ENCODE peak calls at places on chromosome 9, in eight cellular contexts. A is Calu3, T is A549, Z is posterior cingulate gyrus, X is C1 segment of cervical spinal cord, L is NCI-H460, M is fibroblast of lung, Q is iris pigment epithelial cell. N is an unnamed sample.
A peak's percentile ranks its signal among the peaks of the same experiment; 100 is the strongest.

GRCh38 chr9:92763721-92764380 is 782 bp downstream of the BICD2 start:
- DNase-seq in A (no peak), T (no peak), Z (no peak), X (no peak), L (no peak), M (peak; percentile 23), Q (peak; percentile 17), N (peak; percentile 42)

GRCh38 chr9:118734696-118735095 is 634.5 kb downstream of the BRINP1 start:
- DNase-seq in A (no peak), T (no peak), Z (no peak), X (no peak), L (no peak), M (no peak), Q (no peak), N (no peak)

GRCh38 chr9:32351845-32352244 is 32.6 kb upstream of the ACO1 start:
- DNase-seq in A (no peak), T (peak; percentile 24), Z (no peak), X (no peak), L (no peak), M (peak; percentile 2), Q (peak; percentile 5), N (peak; percentile 7)

GRCh38 chr9:90102292-90102901 is 497.6 kb downstream of the GADD45G start:
- DNase-seq in A (peak; percentile 76), T (peak; percentile 91), Z (peak; percentile 69), X (peak; percentile 33), L (peak; percentile 90), M (peak; percentile 86), Q (peak; percentile 84), N (peak; percentile 92)

GRCh38 chr9:95923794-95924193 is 48.3 kb downstream of the ERCC6L2 start:
- DNase-seq in A (no peak), T (peak; percentile 6), Z (no peak), X (no peak), L (no peak), M (no peak), Q (no peak), N (no peak)

GRCh38 chr9:95505676-95506437 is 10.9 kb downstream of the PTCH1 start:
- DNase-seq in A (peak; percentile 43), T (peak; percentile 31), Z (peak; percentile 73), X (peak; percentile 64), L (peak; percentile 22), M (peak; percentile 58), Q (peak; percentile 59), N (peak; percentile 72)

GRCh38 chr9:112846528-112847488 is 43.9 kb downstream of the SLC46A2 start:
- DNase-seq in A (no peak), T (no peak), Z (no peak), X (no peak), L (no peak), M (peak; percentile 79), Q (no peak), N (peak; percentile 35)

GRCh38 chr9:127783111-127783621 is 2.7 kb upstream of the CDK9 start:
- DNase-seq in A (no peak), T (no peak), Z (no peak), X (no peak), L (no peak), M (no peak), Q (no peak), N (no peak)

GRCh38 chr9:81390802-81391456 is 298.4 kb downstream of the TLE1 start:
- DNase-seq in A (no peak), T (no peak), Z (no peak), X (no peak), L (no peak), M (no peak), Q (no peak), N (no peak)

GRCh38 chr9:72386186-72386585 is 21.2 kb upstream of the ZFAND5 start:
- DNase-seq in A (no peak), T (no peak), Z (no peak), X (no peak), L (no peak), M (no peak), Q (no peak), N (no peak)

GRCh38 chr9:99834474-99834873 is 12.8 kb downstream of the NR4A3 start:
- DNase-seq in A (no peak), T (no peak), Z (no peak), X (no peak), L (no peak), M (no peak), Q (no peak), N (no peak)

GRCh38 chr9:110933350-110934001 is 104.8 kb downstream of the LPAR1 start:
- DNase-seq in A (no peak), T (no peak), Z (no peak), X (no peak), L (no peak), M (no peak), Q (peak; percentile 23), N (no peak)

GRCh38 chr9:99690573-99690972 is 131.1 kb upstream of the NR4A3 start:
- DNase-seq in A (no peak), T (no peak), Z (peak; percentile 15), X (peak; percentile 4), L (no peak), M (no peak), Q (no peak), N (no peak)

GRCh38 chr9:87796232-87796631 is 70.3 kb downstream of the CTSL start:
- DNase-seq in A (no peak), T (no peak), Z (no peak), X (no peak), L (no peak), M (no peak), Q (no peak), N (no peak)

GRCh38 chr9:93128715-93129224 is 5.3 kb downstream of the NINJ1 start:
- DNase-seq in A (no peak), T (no peak), Z (no peak), X (no peak), L (no peak), M (no peak), Q (no peak), N (no peak)

GRCh38 chr9:109468927-109469326 is 29.2 kb downstream of the PTPN3 start:
- DNase-seq in A (no peak), T (no peak), Z (no peak), X (no peak), L (no peak), M (no peak), Q (no peak), N (no peak)

GRCh38 chr9:93679536-93680444 is 103.4 kb downstream of the PHF2 start:
- DNase-seq in A (no peak), T (no peak), Z (peak; percentile 5), X (no peak), L (no peak), M (no peak), Q (no peak), N (no peak)

GRCh38 chr9:109311731-109312130 is 9.1 kb downstream of the EPB41L4B start:
- DNase-seq in A (no peak), T (no peak), Z (no peak), X (peak; percentile 20), L (no peak), M (no peak), Q (no peak), N (no peak)

GRCh38 chr9:131673531-131673930 is 66.3 kb downstream of the RAPGEF1 start:
- DNase-seq in A (no peak), T (no peak), Z (no peak), X (no peak), L (no peak), M (no peak), Q (no peak), N (no peak)

GRCh38 chr9:129408535-129409215 is 212.2 kb downstream of the C9orf50 start:
- DNase-seq in A (peak; percentile 16), T (no peak), Z (no peak), X (peak; percentile 24), L (no peak), M (no peak), Q (no peak), N (no peak)

GRCh38 chr9:132984202-132985062 is 5.9 kb downstream of the GFI1B start:
- DNase-seq in A (no peak), T (no peak), Z (no peak), X (no peak), L (no peak), M (no peak), Q (no peak), N (no peak)

GRCh38 chr9:133522073-133522910 is 2.5 kb downstream of the MYMK start:
- DNase-seq in A (no peak), T (no peak), Z (no peak), X (no peak), L (no peak), M (no peak), Q (no peak), N (no peak)

N was measured in mesenchymal stem cell.